ENCODE peak calls at places on chromosomes 12 and 14, in seven cellular contexts. I, U, Z, M, C, E and P are unnamed samples.

GRCh38 chr14:90534091-90534837 is 137.4 kb downstream of the CALM1 start:
- DNase-seq in I (no peak), U (peak; percentile 32), Z (no peak), M (no peak), C (peak; percentile 32), E (no peak), P (no peak)

GRCh38 chr12:49524660-49525324 is 14.0 kb upstream of the KCNH3 start:
- DNase-seq in I (no peak), U (peak; percentile 22), Z (no peak), M (no peak), C (no peak), E (no peak), P (no peak)

GRCh38 chr12:62799126-62799736 is 135.7 kb downstream of the PPM1H start:
- DNase-seq in I (no peak), U (peak; percentile 84), Z (peak; percentile 83), M (no peak), C (peak; percentile 76), E (peak; percentile 57), P (peak; percentile 85)

GRCh38 chr14:101113108-101113612 is 209.6 kb upstream of the RTL1 start:
- DNase-seq in I (no peak), U (no peak), Z (no peak), M (no peak), C (no peak), E (no peak), P (no peak)

GRCh38 chr12:48933664-48934311 is 8.5 kb upstream of the FKBP11 start:
- DNase-seq in I (no peak), U (no peak), Z (no peak), M (no peak), C (no peak), E (no peak), P (no peak)

GRCh38 chr12:110699591-110700445 is 10.9 kb upstream of the HVCN1 start:
- DNase-seq in I (no peak), U (no peak), Z (peak; percentile 25), M (no peak), C (no peak), E (no peak), P (no peak)

GRCh38 chr14:42421377-42422078 is 814.9 kb downstream of the LRFN5 start:
- DNase-seq in I (no peak), U (no peak), Z (no peak), M (no peak), C (no peak), E (no peak), P (no peak)

GRCh38 chr12:51636581-51636980 is 45.5 kb downstream of the SCN8A start:
- DNase-seq in I (no peak), U (peak; percentile 58), Z (no peak), M (no peak), C (no peak), E (no peak), P (no peak)

GRCh38 chr12:112844814-112845565 is 53.4 kb downstream of the RPH3A start:
- DNase-seq in I (no peak), U (no peak), Z (no peak), M (no peak), C (no peak), E (no peak), P (no peak)

GRCh38 chr12:17992002-17992656 is 97.9 kb downstream of the RERGL start:
- DNase-seq in I (no peak), U (peak; percentile 64), Z (peak; percentile 55), M (no peak), C (peak; percentile 51), E (peak; percentile 41), P (peak; percentile 67)

GRCh38 chr14:60175255-60175902 is 10.2 kb upstream of the DHRS7 start:
- DNase-seq in I (no peak), U (no peak), Z (no peak), M (no peak), C (no peak), E (no peak), P (no peak)

GRCh38 chr12:24851816-24852337 is 97.0 kb downstream of the BCAT1 start:
- DNase-seq in I (no peak), U (no peak), Z (no peak), M (no peak), C (no peak), E (no peak), P (no peak)

GRCh38 chr12:12181516-12181915 is 85.3 kb downstream of the LRP6 start:
- DNase-seq in I (peak; percentile 26), U (peak; percentile 57), Z (no peak), M (no peak), C (no peak), E (no peak), P (no peak)

GRCh38 chr14:92503756-92504491 is 9.7 kb upstream of the RIN3 start:
- DNase-seq in I (peak; percentile 13), U (peak; percentile 83), Z (peak; percentile 37), M (no peak), C (peak; percentile 76), E (no peak), P (no peak)

GRCh38 chr12:23722655-23723054 is 226.8 kb downstream of the SOX5 start:
- DNase-seq in I (no peak), U (no peak), Z (peak; percentile 36), M (no peak), C (no peak), E (no peak), P (no peak)

GRCh38 chr14:29035129-29035528 is 268.5 kb downstream of the FOXG1 start:
- DNase-seq in I (no peak), U (no peak), Z (no peak), M (no peak), C (no peak), E (no peak), P (no peak)

GRCh38 chr12:1878695-1879094 is 39.8 kb downstream of the CACNA2D4 start:
- DNase-seq in I (no peak), U (no peak), Z (no peak), M (no peak), C (no peak), E (no peak), P (no peak)

GRCh38 chr12:67057072-67057471 is 212.1 kb upstream of the CAND1 start:
- DNase-seq in I (no peak), U (no peak), Z (no peak), M (no peak), C (no peak), E (no peak), P (no peak)

GRCh38 chr14:106844608-106845285 is 1318.4 kb downstream of the TMEM121 start:
- DNase-seq in I (no peak), U (peak; percentile 37), Z (no peak), M (peak; percentile 75), C (no peak), E (no peak), P (no peak)

GRCh38 chr12:96434107-96434506 is 33.9 kb upstream of the CDK17 start:
- DNase-seq in I (no peak), U (peak; percentile 88), Z (no peak), M (no peak), C (peak; percentile 97), E (no peak), P (no peak)

GRCh38 chr14:61671086-61671485 is 24.2 kb upstream of the HIF1A start:
- DNase-seq in I (no peak), U (no peak), Z (no peak), M (no peak), C (no peak), E (no peak), P (no peak)

GRCh38 chr14:92595267-92595666 is 81.7 kb downstream of the RIN3 start:
- DNase-seq in I (no peak), U (no peak), Z (no peak), M (no peak), C (no peak), E (no peak), P (no peak)

GRCh38 chr12:113424915-113425823 is 3.0 kb downstream of the SDSL start:
- DNase-seq in I (no peak), U (peak; percentile 74), Z (peak; percentile 44), M (peak; percentile 59), C (peak; percentile 71), E (peak; percentile 54), P (peak; percentile 72)

GRCh38 chr12:28578833-28579252 is 388.6 kb downstream of the CCDC91 start:
- DNase-seq in I (no peak), U (peak; percentile 40), Z (no peak), M (no peak), C (no peak), E (no peak), P (no peak)

GRCh38 chr12:62446741-62447452 is 19.7 kb upstream of the MON2 start:
- DNase-seq in I (no peak), U (no peak), Z (no peak), M (no peak), C (no peak), E (no peak), P (no peak)

GRCh38 chr14:57136669-57137068 is 132.0 kb downstream of the EXOC5 start:
- DNase-seq in I (no peak), U (no peak), Z (no peak), M (peak; percentile 38), C (no peak), E (no peak), P (no peak)

GRCh38 chr14:88750413-88750812 is 42.3 kb downstream of the EML5 start:
- DNase-seq in I (no peak), U (no peak), Z (no peak), M (no peak), C (no peak), E (no peak), P (no peak)
- TF ChIP-seq CTCF in I (no peak), U (no peak), Z (no peak), M (no peak), C (no peak), E (no peak), P (no peak)

GRCh38 chr12:119835068-119835467 is 42.1 kb downstream of the CIT start:
- DNase-seq in I (peak; percentile 6), U (peak; percentile 27), Z (no peak), M (no peak), C (no peak), E (no peak), P (no peak)
- TF ChIP-seq CTCF in I (peak; percentile 42), U (peak; percentile 14), Z (peak; percentile 14), M (no peak), C (peak; percentile 51), E (peak; percentile 40), P (no peak)

DNA sequence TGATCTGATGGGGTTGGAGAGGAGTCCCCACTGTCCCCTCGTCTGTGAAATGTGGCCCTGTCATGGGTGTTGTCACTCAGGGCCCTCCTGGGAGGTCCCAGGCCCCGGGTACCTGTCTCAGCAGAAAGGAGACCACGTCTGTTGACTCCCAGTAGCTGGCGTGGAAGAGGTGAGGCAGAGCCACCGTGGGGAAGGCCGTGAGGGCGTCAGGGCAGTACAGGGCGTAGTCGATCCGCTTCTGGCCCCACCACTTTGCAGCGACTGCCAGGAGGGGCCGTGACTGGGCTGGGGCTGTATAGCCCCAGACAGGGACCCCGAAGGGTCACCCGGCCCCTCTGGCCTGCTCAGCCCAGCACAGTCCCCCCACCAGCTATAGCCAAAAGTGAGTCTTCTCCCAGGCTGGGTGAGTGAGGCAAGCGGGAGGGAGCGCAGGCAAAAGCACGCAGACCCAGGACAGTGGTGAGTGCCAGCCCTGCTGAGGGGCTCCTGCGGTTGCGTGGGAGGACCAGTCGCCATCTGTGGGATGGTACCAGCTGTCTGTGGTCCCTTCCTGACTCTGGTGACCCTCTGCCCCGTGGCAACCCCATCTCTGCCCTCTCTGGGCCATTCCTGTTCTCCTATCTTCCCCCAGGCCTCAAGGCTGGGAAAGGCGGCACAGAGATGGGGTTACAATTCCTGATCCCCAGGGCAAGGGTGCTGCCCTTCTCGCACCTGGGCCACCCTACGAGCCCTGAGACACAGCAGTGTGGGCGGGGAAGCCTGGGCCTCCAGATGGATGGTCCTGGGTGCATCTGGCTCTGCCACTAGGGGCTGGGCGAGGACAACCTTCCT is 8.3 kb downstream of the ARL6IP4 start:
- DNase-seq in I (no peak), U (no peak), Z (no peak), M (no peak), C (no peak), E (no peak), P (no peak)
- TF ChIP-seq CTCF in I (no peak), U (no peak), Z (no peak), M (no peak), C (peak; percentile 20), E (no peak), P (no peak)

GRCh38 chr14:77268989-77269595 is 1.9 kb downstream of the NGB start:
- DNase-seq in I (no peak), U (no peak), Z (no peak), M (no peak), C (no peak), E (no peak), P (no peak)
- TF ChIP-seq CTCF in I (no peak), U (no peak), Z (no peak), M (no peak), C (no peak), E (no peak), P (no peak)